ENCODE peak calls at places on chromosomes 16 and 17, in eight cellular contexts. G is stimulated activated CD4-positive, alpha-beta T cell treated with anti-CD3 and anti-CD28 coated beads, Interleukin-15, amount 100 ng/mL, for 48 hours; T is iPS-NIHi11; D is activated effector memory CD4-positive, alpha-beta T cell treated with Interleukin-2 at 50 U/mL for 16 hours; E is cardiac fibroblast; C is activated T-cell treated with anti-CD3 and anti-CD28 coated beads for 1 hour; K is anterior cingulate cortex; W is kidney epithelial cell. H is an unnamed sample.
A peak's percentile ranks its signal among the peaks of the same experiment; 100 is the strongest.

GRCh38 chr16:72099377-72099818 is 5.8 kb downstream of the DHX38 start:
- DNase-seq in D (no peak), K (peak; percentile 16), E (peak; percentile 72), C (no peak), T (peak; percentile 78), G (no peak), W (no peak), H (peak; percentile 69)

GRCh38 chr17:34542700-34543336 is 36.6 kb upstream of the TMEM132E start:
- DNase-seq in W (no peak), E (peak; percentile 24), C (peak; percentile 48), D (peak; percentile 24), T (peak; percentile 71), K (peak; percentile 1), G (peak; percentile 10), H (no peak)

GRCh38 chr16:89620406-89620841 is 7.0 kb downstream of the DPEP1 start:
- DNase-seq in E (peak; percentile 12), D (no peak), C (no peak), W (no peak), T (no peak), G (no peak), K (no peak), H (no peak)

GRCh38 chr17:62781826-62782225 is 26.3 kb downstream of the MARCHF10 start:
- DNase-seq in G (no peak), E (peak; percentile 25), W (no peak), C (no peak), D (no peak), K (no peak), T (no peak), H (no peak)

GRCh38 chr16:76787394-76787793 is 403.6 kb upstream of the MON1B start:
- DNase-seq in D (no peak), T (no peak), E (no peak), K (no peak), G (no peak), W (no peak), C (no peak), H (no peak)

GRCh38 chr17:51258756-51259573 is 884 bp downstream of the MBTD1 start:
- DNase-seq in T (peak; percentile 34), D (no peak), C (peak; percentile 6), W (no peak), E (peak; percentile 53), G (no peak), K (no peak), H (peak; percentile 11)

GRCh38 chr17:61418433-61418832 is 18.8 kb downstream of the TBX2 start:
- DNase-seq in C (no peak), G (no peak), W (no peak), E (no peak), K (no peak), T (no peak), D (no peak), H (no peak)

GRCh38 chr16:58515125-58515870 is at the start of gene SETD6:
- DNase-seq in D (peak; percentile 60), T (peak; percentile 85), E (peak; percentile 89), K (peak; percentile 81), W (peak; percentile 62), C (peak; percentile 52), G (no peak), H (peak; percentile 86)

GRCh38 chr17:66255112-66255511 is 25.9 kb upstream of the APOH start:
- DNase-seq in K (peak; percentile 9), D (no peak), W (peak; percentile 49), T (peak; percentile 55), E (peak; percentile 89), C (no peak), G (no peak), H (no peak)

GRCh38 chr16:1407749-1408148 is 6.8 kb downstream of the UNKL start:
- DNase-seq in E (peak; percentile 23), K (no peak), C (no peak), W (no peak), D (no peak), G (no peak), T (peak; percentile 7), H (no peak)

GRCh38 chr16:30875881-30876791 is 17.7 kb downstream of the BCL7C start:
- DNase-seq in D (peak; percentile 16), K (no peak), G (no peak), W (no peak), E (peak; percentile 17), T (no peak), C (no peak), H (no peak)

GRCh38 chr16:14511798-14512131 is 118.3 kb downstream of the PARN start:
- DNase-seq in T (no peak), K (no peak), W (no peak), E (no peak), G (no peak), C (no peak), D (no peak), H (no peak)

GRCh38 chr17:57902800-57903759 is 52.1 kb downstream of the CUEDC1 start:
- DNase-seq in C (no peak), E (peak; percentile 87), K (no peak), G (no peak), D (no peak), T (no peak), W (peak; percentile 98), H (peak; percentile 95)

GRCh38 chr16:24939224-24939623 is 75.9 kb downstream of the ARHGAP17 start:
- DNase-seq in K (no peak), T (no peak), W (no peak), D (no peak), C (no peak), E (no peak), G (no peak), H (no peak)

GRCh38 chr16:19898924-19899604 is 14.4 kb upstream of the GPRC5B start:
- DNase-seq in W (no peak), E (peak; percentile 65), C (no peak), G (no peak), D (no peak), T (peak; percentile 73), K (no peak), H (peak; percentile 76)

GRCh38 chr17:19897901-19898300 is 30.2 kb upstream of the ULK2 start:
- DNase-seq in T (no peak), C (no peak), E (peak; percentile 34), W (no peak), D (no peak), G (no peak), K (no peak), H (peak; percentile 40)

GRCh38 chr17:32936894-32937500 is 9.0 kb downstream of the TMEM98 start:
- DNase-seq in C (peak; percentile 59), W (peak; percentile 39), K (no peak), G (peak; percentile 38), T (peak; percentile 93), E (peak; percentile 88), D (peak; percentile 27), H (peak; percentile 81)

GRCh38 chr17:40616592-40616991 is 31.0 kb downstream of the SMARCE1 start:
- DNase-seq in K (no peak), W (no peak), E (no peak), G (no peak), C (no peak), T (no peak), D (no peak), H (no peak)

GRCh38 chr16:38941-39892 is 14.2 kb downstream of the POLR3K start:
- DNase-seq in C (peak; percentile 26), W (no peak), K (no peak), E (no peak), T (no peak), D (peak; percentile 54), G (peak; percentile 48), H (peak; percentile 86)

GRCh38 chr17:66945451-66945850 is 19.1 kb upstream of the CACNG4 start:
- DNase-seq in W (no peak), C (no peak), K (no peak), D (no peak), E (peak; percentile 8), G (no peak), T (no peak), H (no peak)

GRCh38 chr16:56709686-56710040 is 20.3 kb upstream of the NUP93 start:
- DNase-seq in E (no peak), C (no peak), T (no peak), K (no peak), G (no peak), D (no peak), W (no peak), H (no peak)

GRCh38 chr16:2826591-2827480 is 3.3 kb upstream of the ZG16B start:
- DNase-seq in D (no peak), K (no peak), C (no peak), E (no peak), T (no peak), W (no peak), G (no peak), H (no peak)

GRCh38 chr17:28610372-28610771 is 3.6 kb downstream of the RSKR start:
- DNase-seq in K (no peak), G (no peak), C (no peak), E (no peak), T (no peak), D (no peak), W (no peak), H (no peak)

GRCh38 chr17:39739020-39739884 is 1.5 kb downstream of the GRB7 start:
- DNase-seq in K (no peak), W (no peak), G (no peak), C (no peak), T (no peak), E (peak; percentile 16), D (no peak), H (peak; percentile 90)

GRCh38 chr17:74748529-74749261 is at the start of gene NHERF1:
- DNase-seq in T (peak; percentile 99), G (peak; percentile 84), C (peak; percentile 88), E (peak; percentile 93), K (peak; percentile 88), W (peak; percentile 70), D (peak; percentile 92), H (no peak)

GRCh38 chr16:17369441-17369951 is 101.3 kb downstream of the XYLT1 start:
- DNase-seq in T (no peak), C (peak; percentile 50), W (no peak), D (peak; percentile 76), G (peak; percentile 28), K (no peak), E (no peak), H (no peak)

GRCh38 chr17:44004761-44005526 is 522 bp downstream of the NAGS start:
- DNase-seq in W (no peak), G (no peak), K (no peak), C (no peak), T (no peak), E (no peak), D (no peak), H (no peak)

GRCh38 chr16:19717319-19717718 is 708 bp downstream of the KNOP1 start:
- DNase-seq in D (no peak), C (no peak), E (no peak), T (peak; percentile 44), K (no peak), G (no peak), W (no peak), H (no peak)

GRCh38 chr17:56317351-56318208 is 164.3 kb downstream of the ANKFN1 start:
- DNase-seq in G (no peak), W (no peak), K (no peak), C (no peak), D (no peak), T (no peak), E (no peak), H (no peak)

GRCh38 chr17:15883617-15884111 is 61.3 kb upstream of the ADORA2B start:
- DNase-seq in K (no peak), G (no peak), E (peak; percentile 64), W (peak; percentile 56), C (no peak), T (no peak), D (no peak), H (no peak)

GRCh38 chr17:80478487-80479245 is 2.3 kb upstream of the NPTX1 start:
- DNase-seq in T (peak; percentile 54), D (no peak), C (no peak), G (no peak), E (no peak), W (no peak), K (no peak), H (no peak)

GRCh38 chr17:384622-385194 is 32.1 kb upstream of the RPH3AL start:
- DNase-seq in T (no peak), C (no peak), K (no peak), E (no peak), G (no peak), D (no peak), W (no peak), H (no peak)

H was measured in T47D.